ENCODE peak calls at places on chromosome 10, in five cellular contexts. F is mesendoderm, H is HCT116, M is Panc1, Q is cardiac muscle cell. W is an unnamed sample.

GRCh38 chr10:120574986-120575385 is 118.0 kb downstream of the PLPP4 start:
- DNase-seq in F (no peak), H (no peak), M (no peak), Q (no peak), W (no peak)

GRCh38 chr10:132489053-132489703 is 48.4 kb upstream of the INPP5A start:
- DNase-seq in F (no peak), H (no peak), M (no peak), Q (no peak), W (peak; percentile 46)

GRCh38 chr10:23384364-23384763 is 39.8 kb upstream of the C10orf67 start:
- DNase-seq in F (no peak), H (no peak), M (no peak), Q (no peak), W (no peak)

GRCh38 chr10:47276576-47277351 is 23.2 kb upstream of the GDF10 start:
- DNase-seq in F (no peak), H (no peak), M (no peak), Q (no peak), W (no peak)

GRCh38 chr10:129417164-129417563 is 49.9 kb upstream of the MGMT start:
- DNase-seq in F (no peak), H (no peak), M (no peak), Q (no peak), W (no peak)

GRCh38 chr10:34853357-34853756 is 38.3 kb upstream of the PARD3 start:
- DNase-seq in F (no peak), H (no peak), M (no peak), Q (no peak), W (no peak)

GRCh38 chr10:74799840-74800239 is 26.6 kb upstream of the KAT6B start:
- DNase-seq in F (no peak), H (no peak), M (peak; percentile 90), Q (no peak), W (no peak)

GRCh38 chr10:89526396-89526795 is 9.0 kb downstream of the SLC16A12 start:
- DNase-seq in F (no peak), H (no peak), M (no peak), Q (no peak), W (no peak)

GRCh38 chr10:128463991-128464755 is 337.9 kb upstream of the MKI67 start:
- DNase-seq in F (peak; percentile 62), H (peak; percentile 48), M (peak; percentile 7), Q (no peak), W (peak; percentile 20)

GRCh38 chr10:6128591-6129383 is 40.0 kb downstream of the RBM17 start:
- DNase-seq in F (peak; percentile 50), H (no peak), M (no peak), Q (peak; percentile 53), W (peak; percentile 73)

DNA sequence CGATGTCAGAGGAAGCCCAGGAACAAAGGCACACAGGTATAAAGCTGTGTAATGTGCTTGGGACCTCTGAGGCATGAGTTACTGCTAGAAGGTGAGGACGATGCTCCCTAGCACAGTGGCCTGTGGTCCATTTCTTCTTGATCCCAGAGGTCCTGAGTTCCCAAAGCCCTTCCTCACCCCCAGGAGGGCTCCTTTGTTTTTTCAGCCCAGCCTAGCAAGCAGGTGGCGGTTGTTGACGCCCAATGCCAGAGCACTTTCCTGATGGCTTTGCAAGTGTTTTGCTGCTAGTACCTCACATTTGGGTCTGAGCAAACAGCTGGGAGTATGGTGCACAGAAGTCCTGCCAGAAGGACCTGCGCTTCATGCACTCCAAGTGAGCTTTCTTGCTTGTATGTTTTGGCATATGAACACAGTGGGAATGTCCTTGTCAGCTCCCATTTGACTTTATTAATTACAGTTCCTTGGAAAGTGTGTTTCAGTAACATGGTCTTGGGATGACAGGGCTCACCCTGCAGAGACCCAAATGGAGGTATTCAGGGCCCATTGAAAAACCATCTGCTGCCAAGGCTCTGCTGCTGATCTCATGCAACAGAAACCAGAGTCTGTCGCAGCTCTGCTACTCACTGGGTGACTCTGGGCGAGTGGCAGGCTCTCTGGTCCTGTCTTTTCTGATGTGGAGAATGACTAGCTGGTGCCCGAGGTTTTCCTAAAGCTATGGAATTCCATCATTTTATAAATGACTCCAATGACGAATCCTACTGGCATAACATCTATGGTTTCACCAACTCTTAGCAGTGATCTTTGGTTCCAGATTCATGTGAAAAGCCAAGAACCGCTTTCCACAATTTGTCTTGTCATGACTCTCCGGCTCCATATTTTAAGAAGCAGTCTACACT is 134.9 kb downstream of the ARID5B start:
- DNase-seq in F (no peak), H (no peak), M (no peak), Q (no peak), W (peak; percentile 5)
- H3K4me3 ChIP-seq in F (no peak overlapping the region), H (no peak overlapping the region), M (no peak overlapping the region), Q (no peak overlapping the region), W (no peak overlapping the region)

GRCh38 chr10:122674781-122675180 is 24.9 kb downstream of the C10orf120 start:
- DNase-seq in F (no peak), H (no peak), M (no peak), Q (no peak), W (no peak)
- H3K27me3 ChIP-seq in F (no peaks in the 10 kb centered on the region), H (peaks cover 89% of the 10 kb centered on the region), M (peaks cover 35% of the 10 kb centered on the region), Q (no peaks in the 10 kb centered on the region), W (no peaks in the 10 kb centered on the region)

DNA sequence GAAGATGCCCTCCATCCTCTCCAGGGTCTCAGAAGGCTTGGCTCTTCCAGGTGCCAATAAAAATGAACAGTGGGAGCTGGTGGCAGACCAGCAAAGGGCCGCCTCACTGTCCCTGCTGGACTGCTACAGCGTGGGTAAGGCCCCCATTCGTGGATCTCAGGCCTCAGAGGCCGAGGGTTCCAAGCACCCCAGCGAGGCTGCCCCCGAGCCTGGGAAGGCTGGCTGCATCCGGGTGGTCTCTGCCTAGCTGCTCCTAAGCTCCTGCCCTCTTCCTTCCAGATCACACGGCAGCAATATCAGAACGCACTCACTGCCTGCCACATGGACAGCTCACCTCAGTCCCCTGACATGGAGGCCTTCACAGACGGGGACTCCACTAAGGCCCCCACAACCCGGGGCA is 42.9 kb downstream of the GOT1 start:
- DNase-seq in F (no peak), H (no peak), M (no peak), Q (no peak), W (no peak)
- H3K4me3 ChIP-seq in F (no peak overlapping the region), H (no peak overlapping the region), M (no peak overlapping the region), Q (no peak overlapping the region), W (no peak overlapping the region)

DNA sequence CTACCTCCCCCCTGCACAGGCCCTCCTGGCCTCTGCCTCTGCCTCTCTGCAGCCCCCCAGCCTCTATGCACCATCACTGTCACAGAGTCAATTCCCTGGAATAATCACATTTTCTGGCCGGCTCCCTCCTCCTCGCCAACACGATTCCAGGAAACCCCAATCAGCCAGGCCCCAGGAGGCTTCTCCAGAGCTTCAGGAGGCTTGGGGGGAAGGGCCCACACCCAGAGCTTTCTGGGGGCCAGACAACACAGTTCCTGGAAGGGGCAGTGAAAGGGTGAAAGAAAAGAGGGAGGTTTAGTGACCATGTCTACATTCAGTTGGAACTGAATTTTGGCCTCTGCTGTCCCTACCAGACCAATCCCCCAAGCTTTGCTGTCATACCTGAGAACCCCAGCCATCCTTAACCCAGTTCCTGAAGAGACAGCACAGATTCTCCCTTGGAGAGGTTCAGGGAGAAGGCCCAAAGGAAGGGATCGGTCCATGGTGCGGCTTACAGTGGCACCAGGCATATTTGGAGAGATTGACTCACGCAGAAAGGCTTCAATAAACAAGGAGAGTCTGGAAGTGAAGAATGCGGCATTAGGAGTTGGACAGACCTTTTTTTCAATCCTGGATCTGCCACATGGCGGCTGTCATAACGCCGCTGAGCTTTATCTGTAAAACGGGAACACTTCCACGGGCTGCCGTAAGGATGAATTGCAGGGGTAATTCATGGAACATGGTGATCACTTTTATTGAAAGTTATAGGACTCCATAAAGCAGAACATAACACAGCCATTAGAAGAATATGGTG is 89.0 kb downstream of the NEURL1 start:
- DNase-seq in F (no peak), H (no peak), M (no peak), Q (no peak), W (no peak)
- H3K27me3 ChIP-seq in F (no peaks in the 10 kb centered on the region), H (no peaks in the 10 kb centered on the region), M (no peaks in the 10 kb centered on the region), Q (no peaks in the 10 kb centered on the region), W (no peaks in the 10 kb centered on the region)

DNA sequence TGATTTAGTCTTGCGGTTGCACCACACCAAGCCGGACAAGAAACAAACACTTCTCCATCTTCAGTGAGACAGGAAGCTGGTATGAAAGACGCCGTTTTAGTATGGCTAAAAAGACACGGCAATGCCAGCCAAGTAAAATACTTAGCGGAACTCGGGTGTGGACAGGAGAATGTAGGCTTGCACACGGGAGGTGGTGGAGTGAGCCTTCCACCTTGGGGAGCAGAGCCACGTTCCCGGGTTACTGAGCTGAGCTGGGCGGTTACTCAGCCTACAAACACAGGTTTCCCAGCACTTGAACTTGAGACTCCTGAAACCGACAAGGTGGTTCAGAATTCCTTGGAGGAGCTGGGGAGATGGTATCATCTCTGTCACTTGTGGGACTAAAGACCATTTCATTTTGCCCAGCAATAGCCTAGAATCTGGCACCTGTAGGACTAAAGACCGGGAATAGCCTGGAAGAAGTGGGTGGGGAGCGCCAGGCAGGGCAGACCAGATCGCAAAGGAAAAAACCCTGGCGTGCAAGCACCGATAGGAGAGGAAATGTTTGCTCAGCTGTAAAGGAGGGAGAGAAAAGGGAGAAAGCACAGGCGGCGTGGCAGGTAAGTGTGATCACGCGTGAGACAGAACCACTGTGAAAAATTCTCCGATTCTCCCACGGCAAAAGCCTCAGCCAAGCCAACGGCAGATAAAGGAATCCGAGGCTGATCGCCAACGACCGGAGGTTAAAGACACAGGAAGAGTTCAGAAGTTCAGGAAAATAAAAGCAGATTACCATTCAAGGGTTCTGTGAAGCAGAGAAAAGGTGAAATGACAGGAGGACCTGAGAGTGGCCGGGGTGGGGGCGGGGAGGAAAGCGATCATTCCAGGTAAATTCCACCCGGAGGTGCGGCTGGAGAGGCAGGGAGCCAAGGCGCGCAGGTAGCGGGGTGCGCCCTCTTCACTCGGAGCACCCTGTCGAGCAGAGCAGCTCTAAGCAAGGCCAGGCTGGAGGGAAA is 35.0 kb upstream of the SEPHS1 start:
- DNase-seq in F (no peak), H (no peak), M (no peak), Q (no peak), W (peak; percentile 59)
- H3K4me3 ChIP-seq in F (no peak overlapping the region), H (peak overlapping the region; percentile 68), M (peak overlapping the region; percentile 46), Q (no peak overlapping the region), W (peak overlapping the region; percentile 24)

DNA sequence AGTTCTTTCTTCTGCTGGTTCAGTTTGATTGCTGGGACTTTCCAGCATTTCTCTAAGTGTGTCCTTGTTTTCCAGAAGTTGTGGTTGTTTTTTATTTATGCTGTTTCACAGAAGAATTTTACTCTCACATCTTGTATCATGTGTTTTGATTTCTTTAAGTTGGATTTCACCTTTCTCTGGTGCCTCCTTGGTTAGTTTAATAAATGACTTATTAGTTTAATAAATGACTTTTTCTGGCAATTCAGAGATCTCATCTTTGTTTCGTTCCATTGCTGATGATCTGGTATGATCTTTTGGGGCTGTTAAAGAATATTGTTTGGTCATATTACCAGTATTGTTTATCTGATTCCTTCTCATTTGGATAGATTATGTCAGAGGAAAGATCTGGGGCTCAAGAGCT is 59.8 kb upstream of the CYP2C9 start:
- DNase-seq in F (no peak), H (no peak), M (no peak), Q (no peak), W (no peak)
- H3K27me3 ChIP-seq in F (no peaks in the 10 kb centered on the region), H (no peaks in the 10 kb centered on the region), M (no peaks in the 10 kb centered on the region), Q (no peaks in the 10 kb centered on the region), W (no peaks in the 10 kb centered on the region)

W was measured in H7.